ENCODE peak calls at places on chromosomes 5 and 9, in seven cellular contexts. Y, A, L, M, P, F and O are unnamed samples.

GRCh38 chr5:76715734-76716455 is at the start of gene F2R:
- DNase-seq in Y (peak; percentile 41), A (peak; percentile 85), L (peak; percentile 18), M (peak; percentile 91), P (peak; percentile 66), F (peak; percentile 84), O (peak; percentile 25)

GRCh38 chr9:84238652-84239051 is 101.9 kb downstream of the SLC28A3 start:
- DNase-seq in Y (no peak), A (no peak), L (no peak), M (peak; percentile 6), P (peak; percentile 15), F (no peak), O (no peak)

GRCh38 chr5:5316333-5316732 is 106.1 kb upstream of the ICE1 start:
- DNase-seq in Y (peak; percentile 39), A (no peak), L (no peak), M (no peak), P (no peak), F (peak; percentile 77), O (no peak)

GRCh38 chr5:153953411-153953810 is 85.3 kb downstream of the FAM114A2 start:
- DNase-seq in Y (no peak), A (no peak), L (no peak), M (no peak), P (no peak), F (no peak), O (no peak)

GRCh38 chr5:120304653-120305052 is 159.4 kb upstream of the PRR16 start:
- DNase-seq in Y (peak; percentile 2), A (no peak), L (no peak), M (peak; percentile 55), P (no peak), F (peak; percentile 27), O (no peak)

GRCh38 chr5:140840978-140841962 is at the start of gene PCDHA8:
- DNase-seq in Y (peak; percentile 10), A (peak; percentile 88), L (no peak), M (no peak), P (peak; percentile 18), F (peak; percentile 66), O (no peak)

GRCh38 chr9:4277531-4277991 is 22.3 kb downstream of the GLIS3 start:
- DNase-seq in Y (peak; percentile 65), A (peak; percentile 18), L (no peak), M (no peak), P (no peak), F (peak; percentile 80), O (no peak)

GRCh38 chr5:15719784-15720183 is 219.8 kb downstream of the FBXL7 start:
- DNase-seq in Y (no peak), A (peak; percentile 29), L (no peak), M (no peak), P (no peak), F (no peak), O (no peak)

GRCh38 chr5:170611446-170612088 is 107.7 kb downstream of the KCNIP1 start:
- DNase-seq in Y (peak; percentile 55), A (no peak), L (no peak), M (no peak), P (peak; percentile 27), F (no peak), O (no peak)

GRCh38 chr9:86968258-86968920 is 21.1 kb upstream of the GAS1 start:
- DNase-seq in Y (no peak), A (no peak), L (no peak), M (no peak), P (no peak), F (peak; percentile 39), O (no peak)

GRCh38 chr5:124599048-124599973 is 147.1 kb downstream of the ZNF608 start:
- DNase-seq in Y (peak; percentile 92), A (no peak), L (no peak), M (peak; percentile 78), P (no peak), F (peak; percentile 83), O (peak; percentile 41)

GRCh38 chr5:56683281-56683680 is 132.1 kb upstream of the MAP3K1 start:
- DNase-seq in Y (no peak), A (no peak), L (no peak), M (no peak), P (peak; percentile 89), F (no peak), O (no peak)

GRCh38 chr9:108569624-108570023 is 286.2 kb downstream of the ACTL7B start:
- DNase-seq in Y (no peak), A (no peak), L (no peak), M (peak; percentile 56), P (no peak), F (peak; percentile 63), O (no peak)